ENCODE peak calls at places on chromosome 6, in nine cellular contexts. L is HCT116, M is HepG2, Y is GM12891, C is GM12892, H is Panc1, P is GM23338, D is endothelial cell of umbilical vein, Z is stomach. I is an unnamed sample.

GRCh38 chr6:50390416-50390815 is 322.9 kb upstream of the TFAP2D start:
- DNase-seq in M (no peak), C (no peak), D (no peak), L (no peak), Y (no peak), P (no peak), Z (no peak), H (no peak), I (no peak)

GRCh38 chr6:65182681-65183080 is 524.3 kb downstream of the EYS start:
- DNase-seq in P (no peak), Z (no peak), M (no peak), Y (no peak), C (no peak), D (no peak), H (no peak), L (no peak), I (no peak)

GRCh38 chr6:106546322-106547052 is 82.8 kb downstream of the RTN4IP1 start:
- DNase-seq in L (peak; percentile 76), C (no peak), P (no peak), D (no peak), Y (no peak), H (peak; percentile 90), Z (no peak), M (peak; percentile 36), I (no peak)

GRCh38 chr6:169473663-169474062 is 220.0 kb upstream of the THBS2 start:
- DNase-seq in D (no peak), C (no peak), M (no peak), H (no peak), P (no peak), Z (no peak), L (no peak), Y (no peak), I (no peak)

GRCh38 chr6:168097221-168097620 is 18.2 kb upstream of the FRMD1 start:
- DNase-seq in Z (no peak), L (no peak), C (no peak), Y (no peak), M (no peak), D (no peak), H (no peak), P (no peak), I (no peak)

GRCh38 chr6:122052501-122052900 is 347.0 kb upstream of the HSF2 start:
- DNase-seq in L (no peak), H (no peak), C (no peak), P (no peak), D (no peak), Y (no peak), Z (no peak), M (no peak), I (no peak)

GRCh38 chr6:166922937-166923336 is 33.4 kb downstream of the RNASET2 start:
- DNase-seq in Y (no peak), Z (no peak), M (no peak), C (no peak), D (no peak), L (no peak), H (no peak), P (no peak), I (no peak)

GRCh38 chr6:169955796-169956493 is 204.5 kb downstream of the ERMARD start:
- DNase-seq in C (no peak), L (no peak), H (no peak), Z (peak; percentile 16), M (no peak), Y (no peak), D (no peak), P (no peak), I (peak; percentile 71)

GRCh38 chr6:33838979-33839378 is 35.2 kb upstream of the MLN start:
- DNase-seq in Z (no peak), C (no peak), Y (no peak), D (no peak), M (no peak), L (no peak), P (no peak), H (no peak), I (no peak)

GRCh38 chr6:170516783-170517616 is 36.1 kb downstream of the PSMB1 start:
- DNase-seq in D (peak; percentile 59), Y (peak; percentile 17), H (peak; percentile 47), M (peak; percentile 74), Z (peak; percentile 52), P (peak; percentile 84), C (no peak), L (peak; percentile 48), I (no peak)

GRCh38 chr6:100446115-100446921 is 18.4 kb downstream of the SIM1 start:
- DNase-seq in C (no peak), P (peak; percentile 65), L (no peak), M (no peak), Z (no peak), H (no peak), D (peak; percentile 38), Y (no peak), I (no peak)

GRCh38 chr6:85458782-85459181 is 8.9 kb downstream of the NT5E start:
- DNase-seq in C (no peak), Z (no peak), L (no peak), M (no peak), Y (no peak), H (no peak), D (peak; percentile 36), P (peak; percentile 41), I (no peak)

GRCh38 chr6:29748391-29749352 is 25.4 kb downstream of the HLA-F start:
- DNase-seq in M (peak; percentile 82), P (peak; percentile 99), H (no peak), L (peak; percentile 69), Y (peak; percentile 93), D (peak; percentile 84), Z (peak; percentile 93), C (peak; percentile 96), I (no peak)

DNA sequence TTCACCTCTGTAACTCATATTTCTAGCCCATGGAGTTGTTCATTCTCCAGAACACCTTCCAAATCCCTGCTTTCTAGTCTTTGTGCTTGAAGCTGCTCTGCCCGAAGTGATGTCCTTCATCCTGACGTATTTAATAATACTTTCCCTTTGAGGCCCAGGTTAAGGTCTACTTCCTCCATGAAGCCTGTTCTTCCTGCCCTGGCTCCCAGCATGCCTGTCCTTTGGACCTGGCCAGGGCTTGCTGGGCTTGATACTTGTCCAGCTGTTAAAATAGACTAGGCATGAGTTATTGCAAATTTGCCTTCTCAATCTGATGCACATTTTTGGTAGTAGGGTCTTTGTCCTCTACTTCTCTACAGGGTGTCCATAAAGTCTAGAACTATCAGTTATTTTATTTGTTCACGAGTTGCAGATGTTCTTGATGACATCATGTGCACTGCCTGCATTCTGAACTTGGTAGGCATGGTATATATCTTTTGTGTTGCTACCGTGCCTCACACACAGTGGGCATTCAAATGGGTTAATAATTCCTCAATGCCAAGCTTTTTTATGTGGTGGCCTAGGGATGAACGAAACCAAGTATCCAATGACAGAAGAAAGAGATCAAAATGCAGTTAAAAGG is 3.1 kb upstream of the MAP7 start:
- DNase-seq in M (no peak), D (no peak), H (no peak), C (no peak), Z (no peak), P (no peak), Y (no peak), L (no peak), I (no peak)
- TF ChIP-seq POLR2AphosphoS5 in M (no peak), D (no peak), H (no peak), C (no peak), Z (no peak), P (no peak), Y (no peak), L (no peak), I (no peak)

GRCh38 chr6:4920914-4921410 is 82.9 kb downstream of the RPP40 start:
- DNase-seq in Z (no peak), D (no peak), Y (no peak), C (no peak), P (no peak), L (no peak), H (no peak), M (no peak), I (no peak)

GRCh38 chr6:4925580-4925979 is 78.3 kb downstream of the RPP40 start:
- DNase-seq in P (peak; percentile 77), L (no peak), H (no peak), M (no peak), C (no peak), Y (no peak), D (no peak), Z (no peak), I (no peak)

GRCh38 chr6:4916954-4917561 is 86.8 kb downstream of the RPP40 start:
- DNase-seq in D (no peak), Y (no peak), M (no peak), Z (no peak), H (no peak), C (no peak), P (no peak), L (no peak), I (no peak)

GRCh38 chr6:4924872-4925271 is 79.0 kb downstream of the RPP40 start:
- DNase-seq in H (no peak), C (no peak), Y (no peak), L (no peak), P (no peak), Z (no peak), M (no peak), D (no peak), I (no peak)

GRCh38 chr6:4922488-4923037 is 81.3 kb downstream of the RPP40 start:
- DNase-seq in Y (no peak), L (no peak), Z (no peak), P (no peak), H (no peak), M (no peak), C (no peak), D (peak; percentile 36), I (no peak)
- TF ChIP-seq POLR2AphosphoS5 in Y (no peak), L (no peak), Z (no peak), P (no peak), H (no peak), M (no peak), C (no peak), D (no peak), I (no peak)

GRCh38 chr6:16521528-16521927 is 239.7 kb downstream of the ATXN1 start:
- DNase-seq in H (no peak), M (no peak), D (no peak), C (no peak), Y (no peak), P (no peak), Z (no peak), L (no peak), I (no peak)
- TF ChIP-seq POLR2AphosphoS5 in H (no peak), M (no peak), D (no peak), C (no peak), Y (no peak), P (no peak), Z (no peak), L (no peak), I (no peak)

GRCh38 chr6:111101987-111102386 is 14.7 kb downstream of the SLC16A10 start:
- DNase-seq in D (no peak), L (no peak), Y (no peak), P (no peak), H (no peak), C (no peak), M (no peak), Z (no peak), I (no peak)

GRCh38 chr6:111096246-111096645 is 8.9 kb downstream of the SLC16A10 start:
- DNase-seq in D (no peak), L (no peak), P (no peak), Z (peak; percentile 91), C (no peak), M (no peak), H (no peak), Y (no peak), I (no peak)

DNA sequence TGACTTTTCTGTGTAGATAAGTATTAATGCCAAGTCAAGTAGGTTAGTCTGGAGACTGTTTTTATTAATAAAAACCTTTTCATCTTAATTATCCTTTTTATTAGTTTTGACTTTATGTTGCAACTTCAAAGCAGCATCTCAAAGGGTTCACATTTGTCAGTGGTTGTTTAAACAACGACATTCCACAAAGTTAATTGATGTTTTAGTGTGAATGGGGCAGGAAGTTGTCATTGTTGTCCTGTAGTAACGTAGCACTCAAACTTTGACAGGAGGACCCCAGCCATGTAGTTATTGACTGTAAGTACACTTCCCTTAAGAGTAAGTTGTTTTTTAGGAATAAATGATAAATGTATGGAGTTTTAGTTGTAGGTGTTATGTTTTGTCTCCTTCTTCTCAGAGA is 11.3 kb downstream of the SLC16A10 start:
- DNase-seq in H (no peak), L (no peak), D (no peak), M (peak; percentile 15), Z (no peak), P (no peak), C (no peak), Y (no peak), I (no peak)
- TF ChIP-seq POLR2AphosphoS5 in H (no peak), L (no peak), D (no peak), M (no peak), Z (no peak), P (no peak), C (no peak), Y (no peak), I (no peak)